ENCODE peak calls at places on chromosome 15, in nine cellular contexts. F is sigmoid colon, K is cardiac fibroblast, B is breast epithelium, G is AG04449, O is BJ, R is GM10248, I is H1, N is neural crest cell. P is an unnamed sample.

GRCh38 chr15:62306851-62307504 is 141.9 kb upstream of the C2CD4B start:
- DNase-seq in F (peak), K (peak), B (no peak), G (peak), O (no peak), R (peak), I (no peak), N (peak), P (no peak)

GRCh38 chr15:95843241-95843851 is 487.2 kb upstream of the NR2F2 start:
- DNase-seq in F (no peak), K (peak), B (no peak), G (peak), O (peak), R (no peak), I (no peak), N (peak), P (no peak)

GRCh38 chr15:88256261-88257230 is at the start of gene NTRK3:
- DNase-seq in F (no peak), K (no peak), B (no peak), G (no peak), O (no peak), R (no peak), I (no peak), N (peak), P (peak)

GRCh38 chr15:80342148-80342547 is 62.0 kb upstream of the ARNT2 start:
- DNase-seq in F (no peak), K (no peak), B (no peak), G (no peak), O (no peak), R (no peak), I (no peak), N (no peak), P (no peak)

GRCh38 chr15:51883436-51883835 is 54.0 kb downstream of the TMOD3 start:
- DNase-seq in F (no peak), K (peak), B (no peak), G (peak), O (peak), R (no peak), I (no peak), N (no peak), P (no peak)

GRCh38 chr15:89628791-89629715 is 26.2 kb downstream of the KIF7 start:
- DNase-seq in F (no peak), K (no peak), B (no peak), G (no peak), O (no peak), R (peak), I (no peak), N (no peak), P (no peak)

GRCh38 chr15:61047783-61048182 is 181.3 kb downstream of the RORA start:
- DNase-seq in F (no peak), K (peak), B (no peak), G (no peak), O (no peak), R (no peak), I (no peak), N (no peak), P (no peak)

GRCh38 chr15:62495670-62496328 is 330.7 kb upstream of the C2CD4B start:
- DNase-seq in F (peak), K (peak), B (no peak), G (peak), O (peak), R (no peak), I (no peak), N (no peak), P (no peak)

GRCh38 chr15:45091161-45091560 is 22.8 kb downstream of the DUOX2 start:
- DNase-seq in F (no peak), K (peak), B (no peak), G (peak), O (no peak), R (no peak), I (no peak), N (no peak), P (no peak)

GRCh38 chr15:24819680-24820079 is 135.1 kb upstream of the SNRPN start:
- DNase-seq in F (no peak), K (no peak), B (no peak), G (no peak), O (no peak), R (no peak), I (peak), N (no peak), P (no peak)

GRCh38 chr15:88704791-88705768 is 66.3 kb downstream of the ISG20 start:
- DNase-seq in F (peak), K (peak), B (no peak), G (no peak), O (no peak), R (no peak), I (no peak), N (no peak), P (no peak)

GRCh38 chr15:47744973-47745372 is 27.7 kb downstream of the SEMA6D start:
- DNase-seq in F (no peak), K (no peak), B (no peak), G (no peak), O (no peak), R (no peak), I (no peak), N (no peak), P (no peak)

GRCh38 chr15:72318408-72318942 is 1.5 kb downstream of the CELF6 start:
- DNase-seq in F (peak), K (no peak), B (no peak), G (no peak), O (no peak), R (peak), I (no peak), N (no peak), P (no peak)

GRCh38 chr15:25643120-25643519 is 204.3 kb upstream of the UBE3A start:
- DNase-seq in F (no peak), K (no peak), B (no peak), G (no peak), O (no peak), R (no peak), I (peak), N (no peak), P (no peak)

GRCh38 chr15:89034305-89034704 is 54.0 kb upstream of the ABHD2 start:
- DNase-seq in F (no peak), K (peak), B (no peak), G (no peak), O (no peak), R (no peak), I (no peak), N (no peak), P (no peak)

GRCh38 chr15:28935316-28935715 is 49.5 kb downstream of the APBA2 start:
- DNase-seq in F (peak), K (no peak), B (no peak), G (no peak), O (no peak), R (peak), I (no peak), N (peak), P (peak)

GRCh38 chr15:59296181-59296617 is 76.5 kb downstream of the MYO1E start:
- DNase-seq in F (no peak), K (peak), B (no peak), G (peak), O (peak), R (no peak), I (no peak), N (no peak), P (no peak)

GRCh38 chr15:89912145-89912673 is 543 bp downstream of the ARPIN start:
- DNase-seq in F (peak), K (peak), B (no peak), G (no peak), O (no peak), R (no peak), I (no peak), N (peak), P (peak)

GRCh38 chr15:40471105-40471777 is 457 bp downstream of the CHST14 start:
- DNase-seq in F (no peak), K (peak), B (no peak), G (no peak), O (no peak), R (peak), I (no peak), N (peak), P (peak)

GRCh38 chr15:97904196-97904572 is 56.3 kb upstream of the ARRDC4 start:
- DNase-seq in F (peak), K (peak), B (peak), G (no peak), O (no peak), R (peak), I (peak), N (peak), P (peak)
- TF ChIP-seq CTCF in F (peak), K (peak), B (no peak), G (peak), O (peak), R (peak), I (peak), N (peak), P (peak)

GRCh38 chr15:93866441-93866840 is 364.9 kb upstream of the MCTP2 start:
- DNase-seq in F (no peak), K (no peak), B (no peak), G (no peak), O (no peak), R (no peak), I (no peak), N (no peak), P (no peak)
- TF ChIP-seq CTCF in F (no peak), K (no peak), B (no peak), G (no peak), O (no peak), R (no peak), I (no peak), N (no peak), P (no peak)

GRCh38 chr15:39272901-39273300 is 308.0 kb upstream of the THBS1 start:
- DNase-seq in F (no peak), K (no peak), B (no peak), G (no peak), O (no peak), R (no peak), I (no peak), N (no peak), P (no peak)

GRCh38 chr15:39270221-39270835 is 310.6 kb upstream of the THBS1 start:
- DNase-seq in F (no peak), K (no peak), B (no peak), G (no peak), O (no peak), R (no peak), I (no peak), N (no peak), P (no peak)

GRCh38 chr15:39275066-39275465 is 305.8 kb upstream of the THBS1 start:
- DNase-seq in F (no peak), K (no peak), B (no peak), G (no peak), O (no peak), R (no peak), I (no peak), N (no peak), P (no peak)

GRCh38 chr15:39270976-39271375 is 309.9 kb upstream of the THBS1 start:
- DNase-seq in F (no peak), K (peak), B (no peak), G (peak), O (peak), R (no peak), I (no peak), N (no peak), P (no peak)

GRCh38 chr15:39273805-39274411 is 307.0 kb upstream of the THBS1 start:
- DNase-seq in F (no peak), K (peak), B (no peak), G (no peak), O (no peak), R (no peak), I (no peak), N (no peak), P (no peak)
- TF ChIP-seq CTCF in F (no peak), K (no peak), B (no peak), G (no peak), O (no peak), R (no peak), I (no peak), N (no peak), P (no peak)

GRCh38 chr15:63978511-63979226 is 67.6 kb downstream of the DAPK2 start:
- DNase-seq in F (no peak), K (no peak), B (no peak), G (no peak), O (no peak), R (no peak), I (no peak), N (no peak), P (no peak)

GRCh38 chr15:63981596-63982320 is 64.5 kb downstream of the DAPK2 start:
- DNase-seq in F (no peak), K (no peak), B (no peak), G (no peak), O (no peak), R (no peak), I (no peak), N (no peak), P (no peak)

GRCh38 chr15:63977102-63977501 is 69.2 kb downstream of the DAPK2 start:
- DNase-seq in F (no peak), K (no peak), B (no peak), G (no peak), O (no peak), R (no peak), I (no peak), N (no peak), P (no peak)

GRCh38 chr15:63982381-63982854 is 63.9 kb downstream of the DAPK2 start:
- DNase-seq in F (no peak), K (no peak), B (no peak), G (no peak), O (no peak), R (no peak), I (no peak), N (no peak), P (no peak)

DNA sequence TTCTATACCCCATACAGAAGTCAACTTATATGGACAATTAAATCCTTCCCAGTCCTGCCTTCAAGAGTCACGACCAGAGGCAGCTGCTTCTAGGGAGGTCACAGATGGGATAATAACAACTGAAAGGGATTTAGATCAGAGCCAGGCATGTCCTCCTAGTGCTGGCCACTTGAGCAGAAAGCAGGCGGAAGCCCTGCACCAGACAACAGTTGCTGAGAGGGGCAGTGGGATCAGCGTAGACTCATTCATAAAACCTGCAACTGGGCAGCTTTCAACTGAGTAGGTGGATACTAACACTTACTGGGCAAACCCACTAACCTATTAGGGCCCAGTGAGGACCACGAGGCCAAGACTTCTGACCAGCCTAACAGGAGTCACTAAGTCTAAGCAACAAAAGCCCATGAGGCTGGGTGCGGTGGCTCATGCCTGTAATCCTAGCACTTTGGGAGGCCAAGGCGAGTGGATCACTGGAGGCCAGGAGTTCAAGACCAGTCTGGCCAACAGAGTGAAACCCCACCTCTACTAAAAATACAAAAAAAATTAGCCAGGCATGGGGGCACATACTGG is 67.0 kb downstream of the DAPK2 start:
- DNase-seq in F (no peak), K (no peak), B (no peak), G (no peak), O (no peak), R (no peak), I (no peak), N (no peak), P (no peak)
- TF ChIP-seq CTCF in F (no peak), K (no peak), B (no peak), G (no peak), O (no peak), R (no peak), I (no peak), N (no peak), P (no peak)

DNA sequence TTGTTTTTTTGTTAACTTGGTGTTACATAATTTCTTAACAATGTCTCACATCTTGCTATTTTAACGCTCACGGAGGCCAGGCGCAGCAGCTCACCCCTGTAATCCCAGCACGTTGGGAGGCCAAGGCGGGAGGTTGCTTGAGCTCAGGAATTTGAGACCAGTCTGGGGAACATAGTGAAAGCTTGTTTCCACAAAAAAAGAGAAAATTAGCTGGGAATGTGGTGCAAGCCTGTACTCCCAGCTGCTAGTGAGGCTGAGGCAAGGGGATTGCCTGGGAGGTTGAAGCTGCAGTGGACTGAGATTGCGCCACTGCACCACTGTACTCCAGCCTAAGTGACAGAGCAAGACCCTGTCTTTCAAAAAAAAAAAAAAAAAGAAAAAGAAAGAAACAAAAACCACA is 36.9 kb downstream of the FMN1 start:
- DNase-seq in F (no peak), K (no peak), B (no peak), G (no peak), O (no peak), R (no peak), I (no peak), N (no peak), P (no peak)
- TF ChIP-seq CTCF in F (no peak), K (no peak), B (no peak), G (no peak), O (no peak), R (no peak), I (no peak), N (no peak), P (no peak)

GRCh38 chr15:58241872-58242271 is 103.7 kb downstream of the AQP9 start:
- DNase-seq in F (no peak), K (no peak), B (no peak), G (no peak), O (no peak), R (no peak), I (no peak), N (no peak), P (no peak)
- TF ChIP-seq CTCF in F (no peak), K (no peak), B (no peak), G (no peak), O (no peak), R (no peak), I (no peak), N (no peak), P (peak)

GRCh38 chr15:99452010-99452409 is 113.8 kb upstream of the MEF2A start:
- DNase-seq in F (peak), K (no peak), B (no peak), G (no peak), O (no peak), R (peak), I (no peak), N (no peak), P (peak)
- TF ChIP-seq CTCF in F (no peak), K (no peak), B (no peak), G (no peak), O (no peak), R (no peak), I (no peak), N (no peak), P (no peak)